ENCODE peak calls at places on chromosomes 4 and X, in six cellular contexts. H is fibroblast of lung; I is cardiac fibroblast; T is activated naive CD4-positive, alpha-beta T cell; D is WTC11; B is MCF 10A. F is an unnamed sample.

GRCh38 chr4:121784975-121785374 is 16.1 kb upstream of the EXOSC9 start:
- DNase-seq in T (no peak), I (peak; percentile 98), H (peak; percentile 98), D (no peak), B (peak; percentile 81), F (no peak)

GRCh38 chr4:128858875-128859696 is 49.6 kb downstream of the JADE1 start:
- DNase-seq in T (no peak), D (no peak), H (peak; percentile 91), B (no peak), I (peak; percentile 88), F (no peak)

GRCh38 chr4:141565379-141566089 is 70.8 kb upstream of the IL15 start:
- DNase-seq in T (no peak), B (no peak), D (no peak), I (no peak), H (no peak), F (no peak)

GRCh38 chr4:78650106-78651021 is 98.8 kb downstream of the ANXA3 start:
- DNase-seq in D (no peak), T (no peak), I (peak; percentile 77), H (peak; percentile 89), B (peak; percentile 82), F (no peak)

GRCh38 chrX:150759568-150760416 is 66.6 kb downstream of the MTMR1 start:
- DNase-seq in B (no peak), I (no peak), D (no peak), T (no peak), H (no peak), F (no peak)

GRCh38 chr4:187656953-187657352 is 338.6 kb upstream of the ZFP42 start:
- DNase-seq in T (no peak), H (peak; percentile 34), I (peak; percentile 5), D (no peak), B (no peak), F (no peak)

GRCh38 chr4:94339779-94340178 is 2.9 kb downstream of the HPGDS start:
- DNase-seq in T (no peak), B (no peak), I (no peak), H (no peak), D (no peak), F (peak; percentile 54)

GRCh38 chrX:17788956-17789562 is 51.8 kb downstream of the SCML1 start:
- DNase-seq in H (no peak), I (no peak), B (no peak), T (no peak), D (no peak), F (no peak)

GRCh38 chr4:51932261-51932660 is 87.9 kb downstream of the LRRC66 start:
- DNase-seq in H (peak; percentile 95), B (no peak), T (no peak), D (no peak), I (peak; percentile 35), F (no peak)

GRCh38 chr4:128287159-128287870 is at the start of gene PGRMC2:
- DNase-seq in B (no peak), D (peak; percentile 57), T (peak; percentile 12), I (peak; percentile 47), H (peak; percentile 44), F (no peak)

GRCh38 chrX:134948333-134949241 is 42.2 kb upstream of the SMIM10 start:
- DNase-seq in B (peak; percentile 19), I (peak; percentile 83), H (peak; percentile 87), T (no peak), D (no peak), F (no peak)

GRCh38 chr4:164345756-164346155 is 408.2 kb upstream of the SMIM31 start:
- DNase-seq in T (no peak), D (no peak), B (no peak), I (no peak), H (peak; percentile 34), F (no peak)

GRCh38 chr4:38860788-38861424 is 4.3 kb upstream of the TLR6 start:
- DNase-seq in B (peak; percentile 72), H (no peak), T (peak; percentile 9), I (peak; percentile 39), D (peak; percentile 76), F (peak; percentile 51)

GRCh38 chrX:78321809-78322208 is 5.6 kb downstream of the CYSLTR1 start:
- DNase-seq in T (no peak), H (no peak), I (no peak), D (no peak), B (peak; percentile 8), F (peak; percentile 72)

GRCh38 chrX:97563531-97564133 is 679.9 kb downstream of the RPA4 start:
- DNase-seq in D (no peak), B (no peak), H (peak; percentile 69), T (no peak), I (peak; percentile 73), F (no peak)

GRCh38 chr4:504076-504475 is 5.1 kb downstream of the PIGG start:
- DNase-seq in I (no peak), T (no peak), H (peak; percentile 50), D (no peak), B (no peak), F (no peak)

GRCh38 chrX:31036895-31037294 is 34.9 kb downstream of the FTHL17 start:
- DNase-seq in T (no peak), D (peak; percentile 36), I (peak; percentile 58), B (peak; percentile 67), H (peak; percentile 45), F (peak; percentile 12)

GRCh38 chrX:78046362-78046761 is 57.7 kb upstream of the PGK1 start:
- DNase-seq in T (no peak), D (no peak), H (no peak), I (no peak), B (no peak), F (no peak)

GRCh38 chr4:118981839-118982381 is 93.3 kb downstream of the SYNPO2 start:
- DNase-seq in I (peak; percentile 88), T (peak; percentile 1), D (peak; percentile 59), B (peak; percentile 85), H (peak; percentile 96), F (peak; percentile 49)

GRCh38 chr4:88533937-88534750 is 10.6 kb upstream of the PYURF start:
- DNase-seq in D (no peak), B (peak; percentile 61), I (peak; percentile 47), T (no peak), H (peak; percentile 94), F (no peak)

GRCh38 chr4:6239486-6239885 is 30.2 kb upstream of the WFS1 start:
- DNase-seq in D (no peak), I (no peak), T (no peak), B (no peak), H (no peak), F (no peak)

GRCh38 chr4:78585633-78586032 is 34.1 kb downstream of the ANXA3 start:
- DNase-seq in T (no peak), I (no peak), H (peak; percentile 59), D (no peak), B (no peak), F (no peak)

GRCh38 chr4:38815879-38816782 is 11.5 kb upstream of the TLR1 start:
- DNase-seq in B (no peak), I (no peak), T (no peak), H (peak; percentile 30), D (no peak), F (no peak)

GRCh38 chr4:53490965-53491622 is 100.2 kb downstream of the LNX1 start:
- DNase-seq in H (peak; percentile 84), T (no peak), B (peak; percentile 85), D (peak; percentile 21), I (peak; percentile 96), F (peak; percentile 14)

GRCh38 chr4:101346562-101347266 is 612 bp downstream of the PPP3CA start:
- DNase-seq in H (peak; percentile 64), I (peak; percentile 79), D (peak; percentile 51), T (peak; percentile 27), B (peak; percentile 70), F (peak; percentile 54)

GRCh38 chrX:151970661-151971060 is 3.8 kb downstream of the GABRE start:
- DNase-seq in B (peak; percentile 97), D (no peak), I (peak; percentile 95), T (no peak), H (peak; percentile 94), F (no peak)

GRCh38 chr4:184419976-184420375 is 54.4 kb downstream of the IRF2 start:
- DNase-seq in D (no peak), I (no peak), T (no peak), H (no peak), B (no peak), F (no peak)

GRCh38 chr4:76803522-76803921 is 94.4 kb downstream of the SOWAHB start:
- DNase-seq in T (no peak), I (peak; percentile 76), H (peak; percentile 98), B (peak; percentile 95), D (no peak), F (no peak)

GRCh38 chr4:173243321-173243720 is 74.7 kb downstream of the GALNT7 start:
- DNase-seq in D (no peak), B (peak; percentile 71), I (peak; percentile 33), H (peak; percentile 87), T (no peak), F (no peak)

GRCh38 chr4:81052119-81053068 is 21.9 kb downstream of the BMP3 start:
- DNase-seq in T (no peak), H (peak; percentile 49), B (peak; percentile 79), D (peak; percentile 84), I (peak; percentile 66), F (peak; percentile 28)

GRCh38 chrX:135411893-135412292 is 9.9 kb upstream of the SMIM10L2A start:
- DNase-seq in H (peak; percentile 2), B (peak; percentile 20), T (no peak), I (no peak), D (no peak), F (no peak)

F was measured in CD4-positive, CD25-positive, alpha-beta regulatory T cell.